ENCODE peak calls at places on chromosome 3, in seven cellular contexts. Y, S, U, H, L, T and J are unnamed samples.
A peak's percentile ranks its signal among the peaks of the same experiment; 100 is the strongest.

GRCh38 chr3:18989237-18989812 is 159.0 kb upstream of the KCNH8 start:
- DNase-seq in Y (no peak), S (no peak), L (no peak), T (no peak), H (no peak), U (no peak), J (no peak)

GRCh38 chr3:30685267-30685667 is 78.9 kb downstream of the TGFBR2 start:
- DNase-seq in U (no peak), H (no peak), S (no peak), Y (no peak), L (no peak), T (no peak), J (no peak)

GRCh38 chr3:110343945-110344344 is 727.7 kb upstream of the NECTIN3 start:
- DNase-seq in Y (no peak), S (no peak), H (no peak), U (no peak), L (no peak), T (no peak), J (no peak)

GRCh38 chr3:10596746-10597448 is 91.5 kb upstream of the ATP2B2 start:
- DNase-seq in S (no peak), Y (no peak), H (no peak), T (no peak), L (no peak), U (no peak), J (no peak)

GRCh38 chr3:184231671-184232070 is 2.3 kb downstream of the VWA5B2 start:
- DNase-seq in H (no peak), S (no peak), Y (no peak), T (no peak), U (no peak), L (no peak), J (no peak)

GRCh38 chr3:107218864-107219269 is 158.4 kb upstream of the CCDC54 start:
- DNase-seq in L (no peak), S (no peak), Y (no peak), U (no peak), H (no peak), T (no peak), J (no peak)

GRCh38 chr3:149673393-149673792 is 15.6 kb upstream of the WWTR1 start:
- DNase-seq in U (no peak), H (no peak), Y (no peak), S (no peak), T (no peak), L (no peak), J (no peak)

GRCh38 chr3:143150979-143151726 is 31.6 kb downstream of the CHST2 start:
- DNase-seq in L (no peak), Y (no peak), T (peak; percentile 44), H (peak; percentile 62), U (no peak), S (no peak), J (no peak)

GRCh38 chr3:80192871-80193270 is 425.1 kb upstream of the ROBO1 start:
- DNase-seq in T (no peak), U (no peak), L (peak; percentile 6), Y (no peak), H (no peak), S (no peak), J (no peak)

GRCh38 chr3:44825264-44825925 is 36.3 kb upstream of the TMEM42 start:
- DNase-seq in L (peak; percentile 59), S (no peak), U (no peak), T (no peak), H (no peak), Y (no peak), J (no peak)

GRCh38 chr3:32472716-32473115 is 29.9 kb downstream of the CMTM6 start:
- DNase-seq in S (no peak), H (no peak), L (no peak), Y (no peak), T (no peak), U (no peak), J (no peak)

GRCh38 chr3:13393427-13394360 is 26.4 kb downstream of the NUP210 start:
- DNase-seq in T (no peak), H (peak; percentile 20), L (no peak), Y (no peak), U (no peak), S (no peak), J (no peak)

GRCh38 chr3:15387735-15388134 is 39.6 kb downstream of the METTL6 start:
- DNase-seq in U (no peak), H (no peak), L (no peak), T (no peak), S (no peak), Y (no peak), J (no peak)

GRCh38 chr3:53166781-53167291 is 5.8 kb downstream of the PRKCD start:
- DNase-seq in Y (no peak), T (peak; percentile 87), L (no peak), U (no peak), S (no peak), H (peak; percentile 90), J (no peak)

GRCh38 chr3:42071720-42072582 is 19.2 kb upstream of the TRAK1 start:
- DNase-seq in Y (no peak), H (peak; percentile 86), S (no peak), U (peak; percentile 45), T (peak; percentile 87), L (no peak), J (no peak)

GRCh38 chr3:159609620-159610019 is 379.0 kb upstream of the IL12A start:
- DNase-seq in Y (no peak), L (no peak), S (no peak), U (no peak), T (no peak), H (no peak), J (no peak)

GRCh38 chr3:112499328-112499727 is at the start of gene BTLA:
- DNase-seq in L (no peak), H (no peak), T (no peak), S (no peak), U (no peak), Y (no peak), J (no peak)

GRCh38 chr3:155138677-155139076 is 58.6 kb downstream of the MME start:
- DNase-seq in T (no peak), U (no peak), S (no peak), H (no peak), Y (no peak), L (no peak), J (no peak)

GRCh38 chr3:187629711-187630110 is 40.5 kb downstream of the SST start:
- DNase-seq in T (no peak), U (no peak), S (no peak), Y (no peak), H (no peak), L (no peak), J (no peak)

GRCh38 chr3:52388348-52388821 is 56.5 kb downstream of the SEMA3G start:
- DNase-seq in T (no peak), L (no peak), S (no peak), U (no peak), H (no peak), Y (no peak), J (no peak)

GRCh38 chr3:4421121-4421520 is 45.9 kb downstream of the SUMF1 start:
- DNase-seq in H (no peak), U (no peak), S (no peak), Y (no peak), T (no peak), L (peak; percentile 62), J (no peak)